ENCODE peak calls at places on chromosomes 4 and X, in five cellular contexts. One of them, this sample, is unnamed.

GRCh38 chr4:100289530-100289888 is 99.2 kb upstream of the DDIT4L start:
- DNase-seq in esophagus muscularis mucosa: no peak
- DNase-seq in GM23338: peak
- DNase-seq in WTC11: no peak
- DNase-seq in dorsolateral prefrontal cortex: no peak
- DNase-seq in this sample: no peak

GRCh38 chr4:176545886-176546285 is 226.1 kb downstream of the SPCS3 start:
- DNase-seq in esophagus muscularis mucosa: no peak
- DNase-seq in GM23338: no peak
- DNase-seq in WTC11: no peak
- DNase-seq in dorsolateral prefrontal cortex: no peak
- DNase-seq in this sample: no peak

GRCh38 chr4:105061720-105062119 is 85.0 kb upstream of the TET2 start:
- DNase-seq in esophagus muscularis mucosa: no peak
- DNase-seq in GM23338: no peak
- DNase-seq in WTC11: no peak
- DNase-seq in dorsolateral prefrontal cortex: no peak
- DNase-seq in this sample: no peak

GRCh38 chr4:156388826-156389225 is 435.2 kb upstream of the CTSO start:
- DNase-seq in esophagus muscularis mucosa: no peak
- DNase-seq in GM23338: no peak
- DNase-seq in WTC11: no peak
- DNase-seq in dorsolateral prefrontal cortex: no peak
- DNase-seq in this sample: no peak

GRCh38 chrX:19879742-19880378 is 7.5 kb downstream of the SH3KBP1 start:
- DNase-seq in esophagus muscularis mucosa: no peak
- DNase-seq in GM23338: no peak
- DNase-seq in WTC11: no peak
- DNase-seq in dorsolateral prefrontal cortex: no peak
- DNase-seq in this sample: no peak

GRCh38 chr4:6695660-6696581 is 2.2 kb downstream of the S100P start:
- DNase-seq in esophagus muscularis mucosa: no peak
- DNase-seq in GM23338: no peak
- DNase-seq in WTC11: no peak
- DNase-seq in dorsolateral prefrontal cortex: no peak
- DNase-seq in this sample: peak

GRCh38 chr4:83320548-83320947 is 14.1 kb downstream of the HPSE start:
- DNase-seq in esophagus muscularis mucosa: peak
- DNase-seq in GM23338: no peak
- DNase-seq in WTC11: no peak
- DNase-seq in dorsolateral prefrontal cortex: peak
- DNase-seq in this sample: no peak

GRCh38 chr4:144338148-144338547 is 197.6 kb upstream of the GYPA start:
- DNase-seq in esophagus muscularis mucosa: no peak
- DNase-seq in GM23338: no peak
- DNase-seq in WTC11: no peak
- DNase-seq in dorsolateral prefrontal cortex: no peak
- DNase-seq in this sample: no peak

GRCh38 chrX:115561605-115562491 is 874 bp downstream of the PLS3 start:
- DNase-seq in esophagus muscularis mucosa: no peak
- DNase-seq in GM23338: peak
- DNase-seq in WTC11: peak
- DNase-seq in dorsolateral prefrontal cortex: peak
- DNase-seq in this sample: peak

GRCh38 chrX:106894978-106895452 is 8.1 kb downstream of the RIPPLY1 start:
- DNase-seq in esophagus muscularis mucosa: no peak
- DNase-seq in GM23338: no peak
- DNase-seq in WTC11: no peak
- DNase-seq in dorsolateral prefrontal cortex: no peak
- DNase-seq in this sample: peak

GRCh38 chrX:35741142-35741541 is 57.0 kb upstream of the MAGEB16 start:
- DNase-seq in esophagus muscularis mucosa: no peak
- DNase-seq in GM23338: no peak
- DNase-seq in WTC11: no peak
- DNase-seq in dorsolateral prefrontal cortex: no peak
- DNase-seq in this sample: no peak

GRCh38 chr4:92305148-92305877 is 1.5 kb downstream of the GRID2 start:
- DNase-seq in esophagus muscularis mucosa: peak
- DNase-seq in GM23338: peak
- DNase-seq in WTC11: peak
- DNase-seq in dorsolateral prefrontal cortex: peak
- DNase-seq in this sample: peak

GRCh38 chr4:150962245-150962644 is 52.8 kb downstream of the LRBA start:
- DNase-seq in esophagus muscularis mucosa: no peak
- DNase-seq in GM23338: no peak
- DNase-seq in WTC11: no peak
- DNase-seq in dorsolateral prefrontal cortex: no peak
- DNase-seq in this sample: peak

GRCh38 chr4:112075129-112075753 is 70.0 kb upstream of the FAM241A start:
- DNase-seq in esophagus muscularis mucosa: no peak
- DNase-seq in GM23338: peak
- DNase-seq in WTC11: peak
- DNase-seq in dorsolateral prefrontal cortex: no peak
- DNase-seq in this sample: peak

GRCh38 chrX:153714256-153714655 is 9.9 kb downstream of the BCAP31 start:
- DNase-seq in esophagus muscularis mucosa: no peak
- DNase-seq in GM23338: no peak
- DNase-seq in WTC11: no peak
- DNase-seq in dorsolateral prefrontal cortex: no peak
- DNase-seq in this sample: no peak

GRCh38 chr4:24322517-24322916 is 261.8 kb downstream of the DHX15 start:
- DNase-seq in esophagus muscularis mucosa: peak
- DNase-seq in GM23338: no peak
- DNase-seq in WTC11: no peak
- DNase-seq in dorsolateral prefrontal cortex: peak
- DNase-seq in this sample: no peak

GRCh38 chrX:152897216-152898144 is at the start of gene ZNF185:
- DNase-seq in esophagus muscularis mucosa: no peak
- DNase-seq in GM23338: peak
- DNase-seq in WTC11: peak
- DNase-seq in dorsolateral prefrontal cortex: no peak
- DNase-seq in this sample: peak

GRCh38 chrX:20280938-20281337 is 14.2 kb upstream of the RPS6KA3 start:
- DNase-seq in esophagus muscularis mucosa: no peak
- DNase-seq in GM23338: no peak
- DNase-seq in WTC11: no peak
- DNase-seq in dorsolateral prefrontal cortex: no peak
- DNase-seq in this sample: no peak

GRCh38 chr4:55733874-55734437 is 85.6 kb upstream of the EXOC1L start:
- DNase-seq in esophagus muscularis mucosa: no peak
- DNase-seq in GM23338: no peak
- DNase-seq in WTC11: no peak
- DNase-seq in dorsolateral prefrontal cortex: no peak
- DNase-seq in this sample: peak

GRCh38 chr4:95431678-95432077 is 117.1 kb downstream of the UNC5C start:
- DNase-seq in esophagus muscularis mucosa: no peak
- DNase-seq in GM23338: no peak
- DNase-seq in WTC11: no peak
- DNase-seq in dorsolateral prefrontal cortex: no peak
- DNase-seq in this sample: no peak

GRCh38 chrX:55135171-55135570 is 46.4 kb downstream of the PAGE2 start:
- DNase-seq in esophagus muscularis mucosa: no peak
- DNase-seq in GM23338: peak
- DNase-seq in WTC11: peak
- DNase-seq in dorsolateral prefrontal cortex: peak
- DNase-seq in this sample: peak

GRCh38 chr4:56681158-56681848 is at the start of gene HOPX:
- DNase-seq in esophagus muscularis mucosa: no peak
- DNase-seq in GM23338: no peak
- DNase-seq in WTC11: no peak
- DNase-seq in dorsolateral prefrontal cortex: no peak
- DNase-seq in this sample: peak

GRCh38 chr4:129264008-129264657 is 168.2 kb downstream of the C4orf33 start:
- DNase-seq in esophagus muscularis mucosa: no peak
- DNase-seq in GM23338: no peak
- DNase-seq in WTC11: no peak
- DNase-seq in dorsolateral prefrontal cortex: no peak
- DNase-seq in this sample: no peak

GRCh38 chr4:44869222-44869882 is 143.0 kb upstream of the GNPDA2 start:
- DNase-seq in esophagus muscularis mucosa: no peak
- DNase-seq in GM23338: peak
- DNase-seq in WTC11: no peak
- DNase-seq in dorsolateral prefrontal cortex: no peak
- DNase-seq in this sample: no peak

GRCh38 chrX:132508834-132509233 is 20.0 kb upstream of the MBNL3 start:
- DNase-seq in esophagus muscularis mucosa: no peak
- DNase-seq in GM23338: no peak
- DNase-seq in WTC11: no peak
- DNase-seq in dorsolateral prefrontal cortex: no peak
- DNase-seq in this sample: no peak

GRCh38 chr4:1216869-1217294 is 32.0 kb downstream of the CTBP1 start:
- DNase-seq in esophagus muscularis mucosa: no peak
- DNase-seq in GM23338: no peak
- DNase-seq in WTC11: no peak
- DNase-seq in dorsolateral prefrontal cortex: no peak
- DNase-seq in this sample: no peak

GRCh38 chr4:163673848-163674702 is 179.6 kb downstream of the TMA16 start:
- DNase-seq in esophagus muscularis mucosa: no peak
- DNase-seq in GM23338: no peak
- DNase-seq in WTC11: no peak
- DNase-seq in dorsolateral prefrontal cortex: no peak
- DNase-seq in this sample: no peak

DNA sequence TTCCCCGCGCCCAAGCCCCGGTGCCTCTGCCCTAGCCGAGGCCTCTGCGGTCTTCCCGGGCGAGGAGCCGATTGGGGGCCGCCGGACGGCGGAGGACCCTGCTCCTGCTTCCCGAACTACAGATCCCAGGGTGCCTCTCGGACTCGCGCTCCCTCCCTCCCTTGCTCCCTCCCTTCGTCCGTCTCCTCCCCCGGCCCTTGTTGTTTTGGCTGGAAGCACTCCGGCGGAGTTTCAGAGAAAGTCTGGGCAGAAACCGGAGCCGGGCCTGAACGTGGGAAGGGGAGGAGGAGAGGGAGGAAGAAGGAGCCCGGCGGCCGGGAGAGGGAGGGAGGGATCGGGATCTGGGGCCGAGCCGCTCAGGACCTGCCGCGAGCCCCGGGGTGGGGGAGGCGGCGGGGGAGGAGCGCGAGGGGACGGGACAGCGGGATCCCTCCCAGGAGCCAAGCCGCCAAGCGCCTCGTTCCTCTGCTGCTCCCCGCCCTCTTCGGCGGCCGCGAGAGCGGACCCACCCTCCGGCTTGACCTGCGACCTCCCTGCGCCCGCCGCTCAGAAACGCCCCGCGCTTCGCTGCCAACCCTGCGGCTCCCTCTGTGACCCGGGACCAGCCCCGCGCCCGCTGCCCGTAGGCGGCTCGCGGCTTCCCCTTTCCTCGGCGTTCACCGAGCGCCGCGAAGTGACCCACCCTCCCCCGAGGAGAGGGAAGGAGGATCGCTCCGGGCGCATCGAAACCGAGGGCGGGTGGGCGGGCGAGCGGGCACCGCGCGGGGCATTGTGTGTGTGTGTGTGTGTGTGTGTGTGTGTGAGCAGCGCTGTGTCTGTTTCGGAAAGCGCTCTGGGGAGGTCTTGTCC is 473 bp upstream of the GAB1 start:
- DNase-seq in esophagus muscularis mucosa: peak
- DNase-seq in GM23338: peak
- DNase-seq in WTC11: peak
- DNase-seq in dorsolateral prefrontal cortex: peak
- DNase-seq in this sample: peak
- TF ChIP-seq CTCF in esophagus muscularis mucosa: no peak
- TF ChIP-seq CTCF in GM23338: no peak
- TF ChIP-seq CTCF in WTC11: no peak
- TF ChIP-seq CTCF in dorsolateral prefrontal cortex: no peak
- TF ChIP-seq CTCF in this sample: no peak

GRCh38 chr4:164771088-164771487 is 17.2 kb downstream of the SMIM31 start:
- DNase-seq in esophagus muscularis mucosa: no peak
- DNase-seq in GM23338: no peak
- DNase-seq in WTC11: no peak
- DNase-seq in dorsolateral prefrontal cortex: no peak
- DNase-seq in this sample: no peak
- TF ChIP-seq CTCF in esophagus muscularis mucosa: no peak
- TF ChIP-seq CTCF in GM23338: no peak
- TF ChIP-seq CTCF in WTC11: no peak
- TF ChIP-seq CTCF in dorsolateral prefrontal cortex: no peak
- TF ChIP-seq CTCF in this sample: no peak

DNA sequence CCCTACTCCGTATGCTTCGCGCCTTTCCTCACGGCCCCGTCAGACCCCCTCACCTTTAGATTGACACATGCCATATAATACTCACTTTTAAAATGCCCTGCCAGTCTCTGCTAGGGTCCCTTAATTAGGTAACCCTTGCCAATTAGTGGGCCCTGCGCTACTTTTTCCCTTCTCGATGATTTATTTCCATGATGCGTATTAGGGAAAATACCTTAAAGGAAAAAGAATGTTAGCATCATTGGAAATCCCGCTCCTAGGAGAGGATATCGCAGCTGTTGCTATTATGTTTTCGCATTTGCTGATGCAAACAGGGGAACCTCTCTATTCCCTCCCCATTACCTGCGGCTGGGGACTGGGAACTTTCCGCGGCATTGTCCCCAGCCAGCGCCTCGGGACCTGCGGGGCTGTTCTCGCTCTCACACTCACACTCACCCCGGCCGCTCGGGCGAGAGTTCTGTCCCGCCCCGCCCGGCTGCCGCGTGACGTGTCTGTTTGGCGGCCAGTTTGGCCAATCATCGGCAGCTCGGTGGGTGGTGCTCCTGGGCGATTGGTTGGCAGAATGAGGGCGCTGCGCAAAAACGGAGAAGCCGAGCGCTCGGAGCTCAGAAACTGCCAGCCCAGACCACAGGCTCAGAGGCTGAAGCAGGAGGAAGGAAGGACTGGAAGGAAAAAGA is at the start of gene PCDH10:
- DNase-seq in esophagus muscularis mucosa: peak
- DNase-seq in GM23338: peak
- DNase-seq in WTC11: peak
- DNase-seq in dorsolateral prefrontal cortex: peak
- DNase-seq in this sample: no peak
- TF ChIP-seq CTCF in esophagus muscularis mucosa: no peak
- TF ChIP-seq CTCF in GM23338: no peak
- TF ChIP-seq CTCF in WTC11: no peak
- TF ChIP-seq CTCF in dorsolateral prefrontal cortex: no peak
- TF ChIP-seq CTCF in this sample: no peak

DNA sequence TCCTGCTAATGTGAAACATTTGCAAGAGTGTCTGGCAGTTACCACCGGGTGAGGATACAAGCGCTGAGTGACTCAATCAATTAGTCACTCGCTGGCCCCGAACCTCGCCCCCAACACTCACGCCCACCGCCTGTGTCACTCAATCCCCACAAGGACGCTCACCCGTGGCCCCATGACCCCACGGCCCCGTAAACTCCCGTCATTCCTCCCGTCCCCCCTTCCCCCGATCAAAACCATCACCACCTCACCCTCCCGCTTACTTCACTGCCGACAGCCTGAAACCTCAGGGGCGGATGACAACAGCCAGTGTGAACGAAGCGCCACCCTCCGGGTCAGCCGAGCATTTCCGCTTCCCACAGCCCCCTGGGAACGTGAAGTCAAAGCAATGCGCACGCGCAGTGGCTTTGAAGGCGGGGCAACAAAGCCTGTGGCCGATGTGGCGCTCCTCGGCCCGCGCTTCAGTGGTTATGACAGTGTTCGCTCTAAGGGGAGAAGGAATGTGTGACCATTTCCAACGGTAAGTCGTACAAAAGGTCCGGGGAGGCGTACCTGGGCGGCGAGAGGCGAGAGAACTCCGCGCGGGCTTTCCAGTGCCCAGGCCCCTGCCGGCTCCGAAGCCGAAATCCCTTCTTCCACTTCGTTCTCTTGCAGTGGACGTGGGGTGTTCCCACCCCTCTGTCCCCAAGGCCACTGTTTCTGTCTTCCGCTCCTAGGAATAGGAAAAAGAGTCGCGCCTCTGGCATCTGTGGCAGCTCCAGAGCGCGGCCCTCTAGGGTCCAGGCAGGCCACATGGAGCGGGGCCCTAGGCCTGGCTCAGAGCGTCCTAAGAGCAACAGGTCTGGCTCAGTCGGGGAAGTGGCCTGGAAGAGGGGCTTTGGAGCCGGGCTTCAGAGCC is at the start of gene ZNF674:
- DNase-seq in esophagus muscularis mucosa: peak
- DNase-seq in GM23338: peak
- DNase-seq in WTC11: peak
- DNase-seq in dorsolateral prefrontal cortex: peak
- DNase-seq in this sample: peak
- TF ChIP-seq CTCF in esophagus muscularis mucosa: no peak
- TF ChIP-seq CTCF in GM23338: peak
- TF ChIP-seq CTCF in WTC11: no peak
- TF ChIP-seq CTCF in dorsolateral prefrontal cortex: peak
- TF ChIP-seq CTCF in this sample: no peak